ENCODE peak calls at places on chromosomes 1 and 21, in seven cellular contexts. R, F, B, L, A, U and P are unnamed samples.

GRCh38 chr1:192763756-192764155 is 45.1 kb upstream of the RGS2 start:
- DNase-seq in L (peak), A (no peak), R (no peak), F (no peak), B (no peak), U (no peak), P (no peak)

GRCh38 chr1:95509989-95510388 is 276.0 kb downstream of the RWDD3 start:
- DNase-seq in B (no peak), A (no peak), L (no peak), R (peak), U (no peak), F (no peak), P (no peak)

GRCh38 chr1:226440512-226440911 is 32.6 kb upstream of the PARP1 start:
- DNase-seq in L (no peak), B (no peak), U (no peak), R (no peak), A (no peak), F (no peak), P (no peak)

GRCh38 chr1:196877964-196878363 is 9.9 kb upstream of the CFHR4 start:
- DNase-seq in F (no peak), R (peak), U (peak), B (no peak), A (no peak), L (no peak), P (no peak)

GRCh38 chr1:8586438-8586837 is 231.0 kb downstream of the RERE start:
- DNase-seq in B (no peak), U (no peak), F (no peak), R (no peak), A (no peak), L (no peak), P (no peak)

GRCh38 chr1:155717041-155717440 is 28.1 kb downstream of the DAP3 start:
- DNase-seq in A (peak), L (no peak), F (no peak), U (no peak), R (no peak), B (no peak), P (peak)

GRCh38 chr1:38476784-38477175 is 382.8 kb downstream of the RRAGC start:
- DNase-seq in U (no peak), R (peak), L (no peak), A (no peak), B (no peak), F (no peak), P (no peak)

GRCh38 chr1:210373628-210373877 is 44.9 kb downstream of the HHAT start:
- DNase-seq in A (no peak), L (no peak), U (no peak), B (no peak), F (no peak), R (peak), P (no peak)

GRCh38 chr1:155175281-155175926 is 1.8 kb downstream of the TRIM46 start:
- DNase-seq in L (no peak), F (no peak), R (peak), B (peak), U (peak), A (no peak), P (no peak)

GRCh38 chr1:2598329-2598931 is 11.9 kb downstream of the PRXL2B start:
- DNase-seq in F (no peak), R (peak), B (no peak), L (no peak), U (no peak), A (no peak), P (no peak)

GRCh38 chr1:38029081-38029681 is 16.6 kb downstream of the UTP11 start:
- DNase-seq in A (no peak), R (peak), B (no peak), U (peak), F (peak), L (no peak), P (no peak)

GRCh38 chr1:225691861-225692516 is 39.1 kb upstream of the ENAH start:
- DNase-seq in U (no peak), A (no peak), F (no peak), B (no peak), R (no peak), L (peak), P (no peak)

GRCh38 chr1:157966034-157966671 is 27.3 kb upstream of the KIRREL1 start:
- DNase-seq in L (peak), F (no peak), U (no peak), B (peak), A (no peak), R (no peak), P (peak)

GRCh38 chr1:205436776-205437485 is 15.1 kb upstream of the LEMD1 start:
- DNase-seq in R (no peak), B (no peak), F (no peak), A (no peak), L (no peak), U (no peak), P (no peak)

GRCh38 chr21:37984416-37984815 is 68.2 kb upstream of the KCNJ6 start:
- DNase-seq in R (no peak), A (no peak), F (no peak), L (no peak), B (no peak), U (no peak), P (no peak)

GRCh38 chr1:1943834-1944570 is 24.9 kb upstream of the TMEM52 start:
- DNase-seq in A (no peak), R (peak), U (peak), L (no peak), B (peak), F (peak), P (peak)

GRCh38 chr21:44018813-44019567 is 6.9 kb downstream of the TRAPPC10 start:
- DNase-seq in A (no peak), U (no peak), L (no peak), B (no peak), F (no peak), R (no peak), P (no peak)

GRCh38 chr1:1020000-1020404 is at the start of gene AGRN:
- DNase-seq in R (peak), U (peak), F (peak), A (no peak), L (no peak), B (no peak), P (peak)

GRCh38 chr1:3924871-3925655 is 25.0 kb upstream of the C1orf174 start:
- DNase-seq in B (no peak), F (no peak), U (no peak), R (no peak), L (no peak), A (no peak), P (no peak)

GRCh38 chr1:221687731-221688487 is 54.0 kb downstream of the DUSP10 start:
- DNase-seq in A (no peak), U (no peak), R (no peak), B (no peak), F (no peak), L (no peak), P (no peak)

GRCh38 chr1:159222987-159223386 is 18.3 kb downstream of the ACKR1 start:
- DNase-seq in R (no peak), A (no peak), L (no peak), B (no peak), U (no peak), F (no peak), P (no peak)

GRCh38 chr1:192852001-192852400 is 43.2 kb downstream of the RGS2 start:
- DNase-seq in R (no peak), A (no peak), U (no peak), L (no peak), F (no peak), B (no peak), P (no peak)

GRCh38 chr21:46031484-46031883 is 49.9 kb downstream of the COL6A1 start:
- DNase-seq in A (no peak), U (no peak), R (no peak), L (no peak), F (no peak), B (no peak), P (no peak)

GRCh38 chr1:84300991-84301758 is at the start of gene SAMD13:
- DNase-seq in L (peak), B (peak), F (peak), R (no peak), U (peak), A (no peak), P (peak)

GRCh38 chr1:48674641-48675040 is 102.0 kb downstream of the BEND5 start:
- DNase-seq in B (no peak), U (no peak), R (no peak), L (no peak), F (no peak), A (no peak), P (no peak)

GRCh38 chr1:86296305-86297205 is 99.6 kb downstream of the ODF2L start:
- DNase-seq in A (no peak), B (no peak), R (no peak), F (no peak), U (no peak), L (no peak), P (no peak)

GRCh38 chr1:213899413-213899812 is 88.4 kb upstream of the PROX1 start:
- DNase-seq in L (no peak), R (no peak), F (no peak), U (no peak), A (no peak), B (no peak), P (no peak)

GRCh38 chr1:109491372-109491771 is 2.5 kb upstream of the CYB561D1 start:
- DNase-seq in L (no peak), A (no peak), F (no peak), B (no peak), U (no peak), R (no peak), P (no peak)

GRCh38 chr1:109490934-109491302 is 3.0 kb upstream of the CYB561D1 start:
- DNase-seq in U (no peak), F (no peak), R (no peak), L (no peak), A (no peak), B (no peak), P (no peak)

GRCh38 chr1:109493805-109494539 is at the start of gene CYB561D1:
- DNase-seq in A (peak), R (peak), U (peak), F (peak), B (peak), L (no peak), P (peak)

GRCh38 chr1:109495738-109496137 is 1.8 kb downstream of the CYB561D1 start:
- DNase-seq in A (no peak), L (no peak), R (no peak), U (no peak), B (no peak), F (no peak), P (no peak)

GRCh38 chr1:109493227-109493626 is 667 bp upstream of the CYB561D1 start:
- DNase-seq in F (no peak), U (no peak), R (no peak), A (no peak), L (no peak), B (no peak), P (no peak)
- H3K4me3 ChIP-seq in F (no peak), U (peak), R (no peak), A (no peak), L (no peak), B (no peak), P (no peak)

GRCh38 chr1:41726899-41727748 is 191.6 kb downstream of the HIVEP3 start:
- DNase-seq in B (peak), R (peak), L (no peak), A (peak), F (peak), U (no peak), P (no peak)
- H3K4me3 ChIP-seq in B (no peak), R (no peak), L (no peak), A (peak), F (no peak), U (no peak), P (no peak)

DNA sequence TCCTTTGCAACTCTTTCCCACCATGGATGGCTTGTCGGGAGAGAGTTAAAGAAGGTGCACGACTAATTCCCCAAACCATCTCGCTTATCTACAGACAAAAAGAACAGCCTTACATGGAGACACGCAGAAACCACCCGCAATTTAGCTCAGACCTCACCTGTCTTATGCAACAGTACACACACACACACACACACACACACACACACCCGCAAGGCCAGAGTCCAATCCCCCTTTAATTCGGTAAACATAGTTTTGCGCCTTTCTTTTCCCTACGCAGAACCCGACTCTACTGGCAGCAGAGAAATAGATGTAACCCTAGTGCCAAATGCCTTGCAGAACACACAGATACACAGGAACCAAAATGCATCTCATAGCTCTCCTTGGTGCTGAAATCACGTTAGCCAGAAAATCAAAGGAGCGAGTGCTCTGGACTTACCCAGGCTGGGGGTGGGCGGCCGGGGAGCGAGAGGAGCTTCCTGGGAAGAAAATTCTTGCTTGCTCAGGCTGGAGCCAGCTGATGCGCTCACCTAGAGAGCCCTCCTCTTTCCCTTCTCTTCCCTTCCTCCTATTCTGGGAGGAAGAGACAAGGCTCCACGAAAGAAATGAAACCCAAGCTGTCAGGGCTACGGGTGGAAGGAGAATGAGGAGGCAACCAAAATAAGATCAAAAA is 470 bp downstream of the TNR start:
- DNase-seq in A (no peak), B (no peak), F (no peak), U (no peak), R (peak), L (no peak), P (peak)
- H3K4me3 ChIP-seq in A (no peak), B (no peak), F (no peak), U (peak), R (peak), L (no peak), P (no peak)

DNA sequence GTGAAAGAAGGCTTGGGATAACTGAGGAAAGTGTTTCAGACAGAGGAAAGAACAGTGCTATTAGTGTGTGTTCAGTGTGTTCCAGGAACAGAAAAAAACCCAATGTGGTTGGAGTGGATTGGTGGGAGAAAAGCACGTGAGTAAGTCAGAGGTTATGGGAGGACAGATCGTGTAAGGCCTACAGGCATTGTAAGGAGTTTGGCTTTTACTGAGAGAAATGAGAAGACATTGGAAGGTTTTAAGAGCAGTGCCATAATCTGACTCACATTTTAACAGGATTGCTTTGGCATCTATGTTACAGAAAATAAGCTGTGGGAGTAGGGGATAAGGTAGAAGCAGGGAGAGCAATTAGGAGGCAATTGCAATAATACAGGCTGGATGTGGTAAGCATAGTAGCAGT is 4.8 kb downstream of the ARPC5 start:
- DNase-seq in A (no peak), B (no peak), U (no peak), L (no peak), F (no peak), R (no peak), P (no peak)
- H3K4me3 ChIP-seq in A (no peak), B (no peak), U (no peak), L (no peak), F (peak), R (no peak), P (no peak)

DNA sequence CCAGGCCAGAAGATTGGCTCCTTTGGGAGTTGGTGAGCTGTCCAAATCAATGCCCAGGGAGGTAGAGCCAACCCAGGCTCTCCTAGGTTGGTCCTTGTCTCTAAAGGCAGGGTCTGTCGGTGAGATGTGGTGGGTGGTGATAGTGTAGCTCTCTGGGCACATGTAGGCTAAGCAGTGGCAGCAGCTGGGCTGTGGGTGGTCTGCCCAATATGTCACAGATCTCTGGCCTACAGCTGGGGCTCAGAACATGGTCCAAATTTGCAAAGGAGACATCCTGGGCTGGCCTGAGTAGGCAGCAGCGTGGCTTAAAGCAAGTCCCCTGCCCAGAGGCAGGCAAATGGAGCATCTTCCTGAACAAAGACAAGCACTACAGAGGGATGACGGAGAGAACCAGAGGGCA is 61.1 kb upstream of the PRDX6 start:
- DNase-seq in R (no peak), U (no peak), L (no peak), B (no peak), F (no peak), A (peak), P (no peak)
- H3K4me3 ChIP-seq in R (no peak), U (no peak), L (no peak), B (no peak), F (no peak), A (peak), P (no peak)

DNA sequence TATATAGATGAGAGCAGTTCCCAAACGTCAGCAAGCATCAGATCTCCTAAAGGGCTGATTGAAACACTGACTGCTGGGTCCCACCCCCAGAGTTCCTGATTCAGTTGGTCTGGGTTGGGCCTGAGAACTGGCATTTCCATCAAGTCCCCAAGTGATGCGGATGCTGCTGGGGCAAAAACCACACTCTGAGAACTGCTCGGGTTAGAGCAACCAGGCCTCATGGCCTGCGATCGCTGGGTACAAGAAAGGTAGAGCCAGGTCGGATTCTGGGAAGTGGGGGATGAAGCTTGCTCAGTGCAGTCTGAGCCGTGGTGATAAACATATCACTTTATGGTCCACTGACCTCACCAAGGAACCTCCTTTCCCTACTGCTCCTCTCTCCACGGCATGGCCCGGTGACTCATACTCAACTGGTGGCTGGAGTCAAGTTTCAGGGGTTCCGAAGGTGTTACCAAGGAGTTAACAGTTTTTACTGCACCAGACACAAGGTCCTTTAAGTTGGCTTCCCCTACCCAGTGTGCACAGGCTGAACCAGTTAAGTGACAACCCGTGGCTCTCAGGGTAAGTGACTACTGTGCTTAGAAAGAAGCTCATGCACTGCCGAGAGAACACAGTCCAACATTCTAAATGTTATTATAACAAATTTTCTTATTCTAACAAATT is 153.5 kb downstream of the TGFBR3 start:
- DNase-seq in A (no peak), L (peak), B (no peak), F (peak), U (no peak), R (peak), P (peak)
- H3K4me3 ChIP-seq in A (no peak), L (no peak), B (no peak), F (no peak), U (no peak), R (no peak), P (no peak)

DNA sequence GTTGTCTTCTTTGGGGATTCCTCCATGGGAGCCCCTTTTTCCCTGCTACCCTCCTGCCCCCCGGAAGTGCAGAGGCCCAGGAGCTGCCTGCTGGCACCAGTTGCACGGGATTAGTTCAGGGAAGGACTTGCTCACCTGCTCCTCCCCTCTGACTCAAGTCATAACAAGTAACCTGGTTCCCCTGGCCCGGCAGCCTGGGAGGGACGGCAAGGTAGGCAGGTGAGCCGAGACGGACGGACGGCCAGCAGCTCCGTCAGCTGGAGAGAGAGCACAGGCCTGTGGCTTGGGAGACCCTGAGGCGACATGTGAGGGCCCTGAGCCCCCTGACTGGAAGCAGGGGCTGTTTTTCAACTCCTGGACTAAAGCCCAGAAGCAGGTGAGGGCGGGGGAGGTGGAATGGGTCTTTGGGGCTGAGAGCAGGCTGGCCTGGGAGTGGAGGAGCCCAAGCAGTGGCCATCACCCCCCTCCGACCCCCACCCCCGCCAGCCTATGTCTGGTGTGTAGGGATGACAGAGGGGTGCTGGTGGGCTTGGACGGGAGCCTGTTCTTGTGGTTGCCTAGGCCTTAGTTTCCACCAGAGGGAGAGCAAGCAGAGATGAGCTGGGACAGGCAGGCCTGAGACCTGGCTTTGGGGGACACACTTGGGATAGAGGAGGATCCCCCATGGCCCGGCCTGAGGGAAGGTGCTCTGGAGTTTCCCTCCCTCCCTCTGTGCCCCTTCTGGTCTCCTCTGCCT is at the start of gene INAVA:
- DNase-seq in R (peak), L (no peak), B (peak), A (no peak), U (no peak), F (no peak), P (peak)
- H3K4me3 ChIP-seq in R (peak), L (no peak), B (peak), A (no peak), U (no peak), F (no peak), P (peak)